ENCODE peak calls at places on chromosomes 5 and 9, in six cellular contexts. Y is HepG2, U is tibial nerve, C is K562, X is sigmoid colon, R is A549. M is an unnamed sample. For H3K9me3, the result is how much of the 10 kb centered on the place peaks cover.

GRCh38 chr9:115213777-115214428 is 95.9 kb upstream of the TNC start:
- DNase-seq in Y (no peak), U (no peak), C (no peak), X (peak), R (peak), M (no peak)

GRCh38 chr5:149301049-149301743 is 29.5 kb downstream of the AFAP1L1 start:
- DNase-seq in Y (no peak), U (no peak), C (no peak), X (no peak), R (no peak), M (no peak)

GRCh38 chr5:9284781-9285307 is 261.0 kb downstream of the SEMA5A start:
- DNase-seq in Y (no peak), U (no peak), C (no peak), X (no peak), R (no peak), M (no peak)

GRCh38 chr5:92518318-92518913 is 1062.6 kb downstream of the NR2F1-AS1 start:
- DNase-seq in Y (peak), U (no peak), C (peak), X (no peak), R (peak), M (no peak)

GRCh38 chr5:73395274-73395673 is 53.3 kb downstream of the FOXD1 start:
- DNase-seq in Y (no peak), U (no peak), C (no peak), X (no peak), R (no peak), M (no peak)

GRCh38 chr5:168447748-168448147 is 38.5 kb upstream of the RARS1 start:
- DNase-seq in Y (no peak), U (no peak), C (no peak), X (no peak), R (no peak), M (no peak)

GRCh38 chr5:83957188-83957587 is 236.5 kb upstream of the HAPLN1 start:
- DNase-seq in Y (no peak), U (no peak), C (no peak), X (no peak), R (no peak), M (no peak)

GRCh38 chr9:97384406-97385262 is 27.3 kb upstream of the TDRD7 start:
- DNase-seq in Y (no peak), U (no peak), C (no peak), X (no peak), R (no peak), M (no peak)

GRCh38 chr9:38096238-38096805 is 27.3 kb upstream of the SHB start:
- DNase-seq in Y (no peak), U (no peak), C (no peak), X (peak), R (no peak), M (no peak)

GRCh38 chr5:146078566-146078965 is 26.8 kb downstream of the PLAC8L1 start:
- DNase-seq in Y (no peak), U (no peak), C (no peak), X (no peak), R (no peak), M (no peak)

GRCh38 chr5:41924872-41925554 is at the start of gene FBXO4:
- DNase-seq in Y (peak), U (peak), C (peak), X (peak), R (peak), M (peak)

GRCh38 chr5:139100825-139101224 is 97.3 kb downstream of the SIL1 start:
- DNase-seq in Y (no peak), U (no peak), C (peak), X (no peak), R (peak), M (no peak)

GRCh38 chr9:121778252-121779225 is 127.1 kb downstream of the DAB2IP start:
- DNase-seq in Y (no peak), U (no peak), C (no peak), X (no peak), R (no peak), M (no peak)

GRCh38 chr9:84647699-84648098 is 21.8 kb upstream of the NTRK2 start:
- DNase-seq in Y (no peak), U (no peak), C (no peak), X (no peak), R (no peak), M (no peak)

GRCh38 chr5:54874337-54875021 is 110.9 kb downstream of the ESM1 start:
- DNase-seq in Y (no peak), U (no peak), C (no peak), X (no peak), R (no peak), M (no peak)

GRCh38 chr5:177605078-177605477 is 5.1 kb downstream of the B4GALT7 start:
- DNase-seq in Y (no peak), U (no peak), C (no peak), X (no peak), R (no peak), M (no peak)

GRCh38 chr5:24110019-24110615 is 534.7 kb downstream of the CDH10 start:
- DNase-seq in Y (peak), U (no peak), C (no peak), X (no peak), R (peak), M (no peak)

GRCh38 chr9:120043448-120043847 is 536.5 kb downstream of the CDK5RAP2 start:
- DNase-seq in Y (no peak), U (no peak), C (no peak), X (no peak), R (peak), M (no peak)

GRCh38 chr9:134804871-134805270 is 75.7 kb upstream of the FCN2 start:
- DNase-seq in Y (no peak), U (no peak), C (no peak), X (no peak), R (no peak), M (no peak)

GRCh38 chr5:132907161-132907560 is 33.7 kb downstream of the LEAP2 start:
- DNase-seq in Y (no peak), U (no peak), C (peak), X (no peak), R (no peak), M (no peak)

GRCh38 chr9:16023466-16023865 is 470.6 kb downstream of the CCDC171 start:
- DNase-seq in Y (no peak), U (no peak), C (no peak), X (no peak), R (no peak), M (no peak)

GRCh38 chr5:176183321-176184074 is 54.7 kb upstream of the SIMC1 start:
- DNase-seq in Y (no peak), U (no peak), C (no peak), X (no peak), R (no peak), M (peak)

GRCh38 chr9:136160939-136161610 is 42.4 kb upstream of the TMEM250 start:
- DNase-seq in Y (no peak), U (no peak), C (no peak), X (no peak), R (no peak), M (no peak)

GRCh38 chr5:57895766-57896165 is 413.2 kb upstream of the ACTBL2 start:
- DNase-seq in Y (no peak), U (no peak), C (no peak), X (no peak), R (no peak), M (no peak)

DNA sequence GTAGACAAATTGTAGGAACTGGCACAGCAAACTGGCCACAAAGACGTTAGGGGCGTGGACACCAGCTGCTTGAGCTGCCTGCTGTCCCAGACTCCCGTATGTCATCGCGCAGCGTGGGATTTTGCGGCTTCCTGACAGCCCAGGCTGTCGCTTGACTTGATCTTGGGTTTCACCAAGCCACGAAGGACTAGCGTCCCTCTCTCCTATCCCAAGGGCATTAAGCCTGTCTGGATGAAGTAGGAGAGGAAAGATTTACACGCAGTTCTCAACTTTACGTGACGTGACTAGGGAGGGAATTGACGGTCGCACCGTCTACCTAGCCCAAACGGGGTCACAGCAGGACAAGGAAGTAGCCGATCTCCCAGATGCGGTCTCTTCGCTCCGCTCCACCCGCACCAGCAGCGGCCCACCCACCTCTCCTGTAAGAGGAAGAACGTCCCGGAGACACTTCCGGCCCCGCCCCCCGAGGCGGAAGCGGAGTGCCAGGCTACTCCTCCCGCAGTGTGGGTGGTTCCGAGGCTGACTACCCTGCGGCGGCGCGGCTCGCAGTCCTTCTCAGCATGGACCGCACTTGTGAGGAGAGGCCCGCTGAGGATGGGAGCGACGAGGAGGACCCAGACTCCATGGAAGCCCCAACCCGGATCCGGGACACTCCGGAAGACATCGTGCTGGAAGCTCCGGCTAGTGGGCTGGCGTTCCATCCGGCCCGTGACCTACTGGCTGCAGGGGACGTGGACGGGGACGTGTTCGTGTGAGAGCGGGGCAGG is at the start of gene WDR55:
- DNase-seq in Y (peak), U (peak), C (peak), X (peak), R (peak), M (peak)
- TF ChIP-seq EP300 in Y (peak), U (peak), C (peak), X (no peak), R (no peak), M (peak)

GRCh38 chr5:150507283-150508020 is 479 bp upstream of the NDST1 start:
- DNase-seq in Y (no peak), U (no peak), C (no peak), X (no peak), R (no peak), M (no peak)
- H3K27ac ChIP-seq in Y (peak), U (peak), C (no peak), X (peak), R (peak), M (peak)

DNA sequence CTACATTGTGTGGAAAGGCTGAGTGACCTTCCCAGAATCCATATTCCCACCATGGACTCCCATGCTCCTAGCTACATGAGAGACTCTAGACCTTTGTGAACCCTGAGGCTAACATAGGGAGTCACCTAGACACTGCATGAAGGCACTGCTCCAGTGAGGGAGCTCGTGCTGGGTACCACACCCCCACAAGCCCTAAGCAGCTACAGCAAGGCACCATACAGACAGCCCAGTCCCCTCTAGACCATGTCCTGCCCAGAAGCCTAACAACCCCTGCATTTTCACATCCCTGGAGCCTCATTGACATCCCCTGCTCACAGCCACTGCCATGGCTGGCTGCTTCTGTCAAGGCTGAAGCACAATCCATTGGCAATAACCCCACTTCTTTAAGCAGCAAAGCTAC is 176.5 kb upstream of the CTNND2 start:
- DNase-seq in Y (no peak), U (no peak), C (no peak), X (no peak), R (no peak), M (no peak)
- H3K9me3 ChIP-seq in Y (half or more), U (under half), C (under half), X (under half), R (under half), M (under half)

GRCh38 chr9:12923472-12924009 is 148.7 kb downstream of the LURAP1L start:
- DNase-seq in Y (no peak), U (no peak), C (no peak), X (no peak), R (no peak), M (no peak)
- TF ChIP-seq EP300 in Y (no peak), U (peak), C (no peak), X (no peak), R (no peak), M (peak)

GRCh38 chr5:141478321-141478945 is 2.7 kb downstream of the PCDHGC3 start:
- DNase-seq in Y (no peak), U (no peak), C (no peak), X (no peak), R (no peak), M (peak)

GRCh38 chr5:141476132-141476909 is 555 bp downstream of the PCDHGC3 start:
- DNase-seq in Y (no peak), U (peak), C (no peak), X (peak), R (peak), M (peak)

GRCh38 chr5:141475625-141476131 is at the start of gene PCDHGC3:
- DNase-seq in Y (peak), U (peak), C (peak), X (peak), R (peak), M (peak)

GRCh38 chr5:141477815-141478214 is 2.0 kb downstream of the PCDHGC3 start:
- DNase-seq in Y (no peak), U (no peak), C (no peak), X (no peak), R (no peak), M (no peak)

DNA sequence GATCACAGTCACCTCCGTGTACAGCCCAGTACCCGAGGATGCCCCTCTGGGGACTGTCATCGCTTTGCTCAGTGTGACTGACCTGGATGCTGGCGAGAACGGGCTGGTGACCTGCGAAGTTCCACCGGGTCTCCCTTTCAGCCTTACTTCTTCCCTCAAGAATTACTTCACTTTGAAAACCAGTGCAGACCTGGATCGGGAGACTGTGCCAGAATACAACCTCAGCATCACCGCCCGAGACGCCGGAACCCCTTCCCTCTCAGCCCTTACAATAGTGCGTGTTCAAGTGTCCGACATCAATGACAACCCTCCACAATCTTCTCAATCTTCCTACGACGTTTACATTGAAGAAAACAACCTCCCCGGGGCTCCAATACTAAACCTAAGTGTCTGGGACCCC is 1.4 kb downstream of the PCDHGC3 start:
- DNase-seq in Y (no peak), U (no peak), C (no peak), X (no peak), R (no peak), M (no peak)
- H3K27ac ChIP-seq in Y (no peak), U (no peak), C (no peak), X (peak), R (no peak), M (no peak)

DNA sequence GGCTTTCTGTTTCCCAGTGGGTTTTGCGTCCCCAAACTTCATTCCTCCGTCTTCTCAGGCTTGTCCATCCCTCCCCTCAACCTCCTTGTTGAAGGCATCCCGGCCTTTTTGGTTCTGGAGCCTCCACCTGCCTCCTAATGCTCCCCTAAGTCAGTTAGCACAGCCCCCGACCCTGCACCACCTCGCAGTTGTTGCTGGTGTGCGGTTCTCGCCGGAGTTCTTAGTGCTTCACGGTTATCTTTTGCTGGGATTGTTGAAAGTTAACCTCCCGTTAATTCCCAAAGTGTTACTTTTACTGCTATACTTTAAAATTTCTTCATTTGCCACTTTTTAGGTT is 447 bp downstream of the UBLCP1 start:
- DNase-seq in Y (no peak), U (no peak), C (no peak), X (no peak), R (no peak), M (no peak)
- H3K9me3 ChIP-seq in Y (under half), U (under half), C (under half), X (under half), R (under half), M (under half)

GRCh38 chr9:124868511-124869465 is 6.9 kb downstream of the ARPC5L start:
- DNase-seq in Y (peak), U (peak), C (peak), X (peak), R (peak), M (peak)
- TF ChIP-seq EP300 in Y (peak), U (peak), C (no peak), X (no peak), R (no peak), M (no peak)

M was measured in ovary.